ENCODE peak calls at places on chromosome 6, in four cellular contexts. One of them, this sample, is unnamed.

GRCh38 chr6:15352884-15353283 is 107.0 kb downstream of the JARID2 start:
- DNase-seq in LHCN-M2: peak
- DNase-seq in fibroblast of the aortic adventitia: peak
- DNase-seq in aorta: no peak
- DNase-seq in this sample: no peak

GRCh38 chr6:129543981-129544380 is 166.0 kb downstream of the ARHGAP18 start:
- DNase-seq in LHCN-M2: peak
- DNase-seq in fibroblast of the aortic adventitia: peak
- DNase-seq in aorta: no peak
- DNase-seq in this sample: no peak

GRCh38 chr6:151247510-151247909 is 7.7 kb downstream of the AKAP12 start:
- DNase-seq in LHCN-M2: no peak
- DNase-seq in fibroblast of the aortic adventitia: peak
- DNase-seq in aorta: no peak
- DNase-seq in this sample: no peak

GRCh38 chr6:136923116-136923953 is 1.2 kb downstream of the SLC35D3 start:
- DNase-seq in LHCN-M2: no peak
- DNase-seq in fibroblast of the aortic adventitia: no peak
- DNase-seq in aorta: no peak
- DNase-seq in this sample: no peak

GRCh38 chr6:169618526-169619490 is 83.0 kb downstream of the WDR27 start:
- DNase-seq in LHCN-M2: peak
- DNase-seq in fibroblast of the aortic adventitia: peak
- DNase-seq in aorta: no peak
- DNase-seq in this sample: no peak

GRCh38 chr6:6277418-6277817 is 43.0 kb downstream of the F13A1 start:
- DNase-seq in LHCN-M2: peak
- DNase-seq in fibroblast of the aortic adventitia: peak
- DNase-seq in aorta: no peak
- DNase-seq in this sample: no peak

GRCh38 chr6:14784596-14785360 is 461.1 kb upstream of the JARID2 start:
- DNase-seq in LHCN-M2: no peak
- DNase-seq in fibroblast of the aortic adventitia: no peak
- DNase-seq in aorta: no peak
- DNase-seq in this sample: no peak

GRCh38 chr6:15977050-15977449 is 151.8 kb upstream of the MYLIP start:
- DNase-seq in LHCN-M2: no peak
- DNase-seq in fibroblast of the aortic adventitia: no peak
- DNase-seq in aorta: no peak
- DNase-seq in this sample: no peak

GRCh38 chr6:34536959-34537848 is 18.9 kb downstream of the SPDEF start:
- DNase-seq in LHCN-M2: no peak
- DNase-seq in fibroblast of the aortic adventitia: no peak
- DNase-seq in aorta: no peak
- DNase-seq in this sample: no peak

GRCh38 chr6:34511923-34512737 is 44.0 kb downstream of the SPDEF start:
- DNase-seq in LHCN-M2: no peak
- DNase-seq in fibroblast of the aortic adventitia: no peak
- DNase-seq in aorta: no peak
- DNase-seq in this sample: no peak

GRCh38 chr6:119683022-119683421 is 333.5 kb upstream of the MAN1A1 start:
- DNase-seq in LHCN-M2: no peak
- DNase-seq in fibroblast of the aortic adventitia: no peak
- DNase-seq in aorta: no peak
- DNase-seq in this sample: no peak

GRCh38 chr6:90083891-90084290 is 189.6 kb downstream of the GJA10 start:
- DNase-seq in LHCN-M2: no peak
- DNase-seq in fibroblast of the aortic adventitia: no peak
- DNase-seq in aorta: no peak
- DNase-seq in this sample: no peak